ENCODE peak calls at places on chromosome 19, in seven cellular contexts. One of them, this sample, is unnamed.
A peak's percentile ranks its signal among the peaks of the same experiment; 100 is the strongest.

GRCh38 chr19:10862561-10863106 is 8.7 kb upstream of the CARM1 start:
- DNase-seq in AG04450: no peak
- DNase-seq in fibroblast of lung: no peak
- DNase-seq in psoas muscle: no peak
- DNase-seq in OCI-LY7: no peak
- DNase-seq in uterus: no peak
- DNase-seq in Panc1: no peak
- DNase-seq in this sample: no peak

GRCh38 chr19:37997911-37998344 is 90.9 kb downstream of the SIPA1L3 start:
- DNase-seq in OCI-LY7: no peak
- DNase-seq in uterus: no peak
- DNase-seq in AG04450: peak; percentile 72
- DNase-seq in Panc1: peak; percentile 90
- DNase-seq in fibroblast of lung: peak; percentile 98
- DNase-seq in psoas muscle: peak; percentile 25
- DNase-seq in this sample: no peak

GRCh38 chr19:30402790-30403189 is 30.6 kb downstream of the ZNF536 start:
- DNase-seq in uterus: no peak
- DNase-seq in psoas muscle: no peak
- DNase-seq in Panc1: no peak
- DNase-seq in fibroblast of lung: no peak
- DNase-seq in AG04450: no peak
- DNase-seq in OCI-LY7: no peak
- DNase-seq in this sample: no peak

GRCh38 chr19:19644054-19644388 is 564 bp upstream of the GMIP start:
- DNase-seq in OCI-LY7: no peak
- DNase-seq in fibroblast of lung: no peak
- DNase-seq in psoas muscle: no peak
- DNase-seq in uterus: no peak
- DNase-seq in Panc1: no peak
- DNase-seq in AG04450: no peak
- DNase-seq in this sample: no peak

GRCh38 chr19:1027020-1027952 is 878 bp downstream of the CNN2 start:
- DNase-seq in OCI-LY7: peak; percentile 53
- DNase-seq in AG04450: no peak
- DNase-seq in fibroblast of lung: no peak
- DNase-seq in psoas muscle: no peak
- DNase-seq in uterus: no peak
- DNase-seq in Panc1: no peak
- DNase-seq in this sample: no peak

GRCh38 chr19:6577410-6578125 is 13.4 kb downstream of the CD70 start:
- DNase-seq in psoas muscle: no peak
- DNase-seq in Panc1: no peak
- DNase-seq in AG04450: no peak
- DNase-seq in OCI-LY7: peak; percentile 96
- DNase-seq in fibroblast of lung: no peak
- DNase-seq in uterus: no peak
- DNase-seq in this sample: no peak

GRCh38 chr19:45526143-45526542 is 18.9 kb downstream of the VASP start:
- DNase-seq in psoas muscle: peak; percentile 71
- DNase-seq in AG04450: no peak
- DNase-seq in uterus: peak; percentile 58
- DNase-seq in Panc1: no peak
- DNase-seq in OCI-LY7: peak; percentile 28
- DNase-seq in fibroblast of lung: peak; percentile 72
- DNase-seq in this sample: peak; percentile 92

GRCh38 chr19:38035515-38036495 is 128.8 kb downstream of the SIPA1L3 start:
- DNase-seq in OCI-LY7: no peak
- DNase-seq in Panc1: no peak
- DNase-seq in AG04450: no peak
- DNase-seq in uterus: no peak
- DNase-seq in fibroblast of lung: peak; percentile 79
- DNase-seq in psoas muscle: no peak
- DNase-seq in this sample: no peak

GRCh38 chr19:51018745-51019543 is 565 bp downstream of the KLK10 start:
- DNase-seq in Panc1: no peak
- DNase-seq in OCI-LY7: no peak
- DNase-seq in psoas muscle: no peak
- DNase-seq in AG04450: no peak
- DNase-seq in fibroblast of lung: no peak
- DNase-seq in uterus: no peak
- DNase-seq in this sample: no peak

GRCh38 chr19:51103811-51104470 is 4.3 kb downstream of the CTU1 start:
- DNase-seq in fibroblast of lung: no peak
- DNase-seq in uterus: no peak
- DNase-seq in Panc1: no peak
- DNase-seq in OCI-LY7: no peak
- DNase-seq in AG04450: no peak
- DNase-seq in psoas muscle: no peak
- DNase-seq in this sample: no peak

GRCh38 chr19:12692960-12693359 is 3.5 kb downstream of the FBXW9 start:
- DNase-seq in OCI-LY7: no peak
- DNase-seq in fibroblast of lung: no peak
- DNase-seq in Panc1: no peak
- DNase-seq in psoas muscle: no peak
- DNase-seq in uterus: no peak
- DNase-seq in AG04450: no peak
- DNase-seq in this sample: no peak

GRCh38 chr19:17419491-17420266 is at the start of gene MVB12A:
- DNase-seq in uterus: peak; percentile 98
- DNase-seq in OCI-LY7: peak; percentile 99
- DNase-seq in AG04450: peak; percentile 99
- DNase-seq in psoas muscle: peak; percentile 98
- DNase-seq in fibroblast of lung: peak; percentile 99
- DNase-seq in Panc1: peak; percentile 92
- DNase-seq in this sample: peak; percentile 95
- H3K9me3 ChIP-seq in uterus: no peaks in the 10 kb centered on the region
- H3K9me3 ChIP-seq in OCI-LY7: no peaks in the 10 kb centered on the region
- H3K9me3 ChIP-seq in AG04450: no peaks in the 10 kb centered on the region
- H3K9me3 ChIP-seq in psoas muscle: no peaks in the 10 kb centered on the region
- H3K9me3 ChIP-seq in fibroblast of lung: no peaks in the 10 kb centered on the region
- H3K9me3 ChIP-seq in Panc1: no peaks in the 10 kb centered on the region
- H3K9me3 ChIP-seq in this sample: no peaks in the 10 kb centered on the region

GRCh38 chr19:48695743-48696352 is at the start of gene FUT2:
- DNase-seq in fibroblast of lung: no peak
- DNase-seq in AG04450: no peak
- DNase-seq in OCI-LY7: no peak
- DNase-seq in Panc1: no peak
- DNase-seq in psoas muscle: no peak
- DNase-seq in uterus: no peak
- DNase-seq in this sample: peak; percentile 91
- H3K4me3 ChIP-seq in fibroblast of lung: no peak within 1 kb of the TSS
- H3K4me3 ChIP-seq in AG04450: no peak within 1 kb of the TSS
- H3K4me3 ChIP-seq in OCI-LY7: no peak within 1 kb of the TSS
- H3K4me3 ChIP-seq in Panc1: peak within 1 kb of the TSS; percentile 3
- H3K4me3 ChIP-seq in psoas muscle: peak within 1 kb of the TSS; percentile 45
- H3K4me3 ChIP-seq in uterus: no peak within 1 kb of the TSS
- H3K4me3 ChIP-seq in this sample: peak within 1 kb of the TSS; percentile 72

GRCh38 chr19:27974082-27974513 is 1238.9 kb downstream of the UQCRFS1 start:
- DNase-seq in Panc1: no peak
- DNase-seq in fibroblast of lung: peak; percentile 56
- DNase-seq in OCI-LY7: peak; percentile 31
- DNase-seq in uterus: no peak
- DNase-seq in psoas muscle: no peak
- DNase-seq in AG04450: no peak
- DNase-seq in this sample: peak; percentile 41
- TF ChIP-seq CTCF in Panc1: peak; percentile 87
- TF ChIP-seq CTCF in fibroblast of lung: no peak
- TF ChIP-seq CTCF in OCI-LY7: peak; percentile 78
- TF ChIP-seq CTCF in uterus: peak; percentile 50
- TF ChIP-seq CTCF in psoas muscle: peak; percentile 30
- TF ChIP-seq CTCF in AG04450: no peak
- TF ChIP-seq CTCF in this sample: peak; percentile 28

DNA sequence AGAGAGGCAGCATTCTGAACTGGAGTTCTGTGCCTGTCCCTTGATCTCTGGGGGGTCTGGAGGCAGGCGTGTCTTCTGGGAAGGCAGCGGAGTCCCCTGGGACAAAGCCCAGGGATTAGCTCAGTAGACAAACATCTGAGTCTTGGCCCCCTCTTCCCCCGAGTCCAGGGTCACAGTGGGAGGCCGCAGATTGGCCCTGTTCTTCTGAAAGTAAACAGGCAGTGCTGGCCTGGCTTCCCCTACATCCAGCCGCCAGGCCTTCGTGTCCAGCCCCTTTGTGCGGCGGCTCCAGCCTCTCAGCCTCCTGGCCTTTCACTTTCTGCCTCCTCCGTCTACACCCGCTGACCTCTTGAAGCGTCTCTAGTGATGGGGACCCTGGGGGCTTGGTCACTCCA is 989 bp downstream of the NFILZ start:
- DNase-seq in AG04450: no peak
- DNase-seq in OCI-LY7: no peak
- DNase-seq in uterus: no peak
- DNase-seq in psoas muscle: no peak
- DNase-seq in fibroblast of lung: peak; percentile 85
- DNase-seq in Panc1: no peak
- DNase-seq in this sample: no peak
- H3K9me3 ChIP-seq in AG04450: no peaks in the 10 kb centered on the region
- H3K9me3 ChIP-seq in OCI-LY7: no peaks in the 10 kb centered on the region
- H3K9me3 ChIP-seq in uterus: no peaks in the 10 kb centered on the region
- H3K9me3 ChIP-seq in psoas muscle: peaks cover 14% of the 10 kb centered on the region
- H3K9me3 ChIP-seq in fibroblast of lung: no peaks in the 10 kb centered on the region
- H3K9me3 ChIP-seq in Panc1: no peaks in the 10 kb centered on the region
- H3K9me3 ChIP-seq in this sample: peaks cover 6% of the 10 kb centered on the region

GRCh38 chr19:17686592-17687042 is 1.5 kb downstream of the UNC13A start:
- DNase-seq in AG04450: no peak
- DNase-seq in OCI-LY7: no peak
- DNase-seq in uterus: no peak
- DNase-seq in psoas muscle: peak; percentile 40
- DNase-seq in Panc1: no peak
- DNase-seq in fibroblast of lung: peak; percentile 10
- DNase-seq in this sample: no peak
- H3K4me3 ChIP-seq in AG04450: no peak overlapping the region
- H3K4me3 ChIP-seq in OCI-LY7: no peak overlapping the region
- H3K4me3 ChIP-seq in uterus: no peak overlapping the region
- H3K4me3 ChIP-seq in psoas muscle: peak overlapping the region; percentile 32
- H3K4me3 ChIP-seq in Panc1: no peak overlapping the region
- H3K4me3 ChIP-seq in fibroblast of lung: no peak overlapping the region
- H3K4me3 ChIP-seq in this sample: no peak overlapping the region

GRCh38 chr19:16831531-16831930 is 2.3 kb downstream of the SIN3B start:
- DNase-seq in fibroblast of lung: no peak
- DNase-seq in OCI-LY7: no peak
- DNase-seq in psoas muscle: no peak
- DNase-seq in AG04450: no peak
- DNase-seq in uterus: no peak
- DNase-seq in Panc1: no peak
- DNase-seq in this sample: no peak

GRCh38 chr19:16834747-16835146 is 5.5 kb downstream of the SIN3B start:
- DNase-seq in uterus: no peak
- DNase-seq in psoas muscle: no peak
- DNase-seq in OCI-LY7: no peak
- DNase-seq in AG04450: no peak
- DNase-seq in Panc1: no peak
- DNase-seq in fibroblast of lung: no peak
- DNase-seq in this sample: no peak

GRCh38 chr19:16841391-16841926 is 12.3 kb downstream of the SIN3B start:
- DNase-seq in AG04450: no peak
- DNase-seq in uterus: no peak
- DNase-seq in psoas muscle: no peak
- DNase-seq in fibroblast of lung: no peak
- DNase-seq in Panc1: no peak
- DNase-seq in OCI-LY7: no peak
- DNase-seq in this sample: no peak

GRCh38 chr19:16836906-16837362 is 7.7 kb downstream of the SIN3B start:
- DNase-seq in AG04450: no peak
- DNase-seq in psoas muscle: no peak
- DNase-seq in OCI-LY7: no peak
- DNase-seq in Panc1: no peak
- DNase-seq in fibroblast of lung: no peak
- DNase-seq in uterus: no peak
- DNase-seq in this sample: no peak

GRCh38 chr19:16836115-16836905 is 7.1 kb downstream of the SIN3B start:
- DNase-seq in uterus: peak; percentile 35
- DNase-seq in AG04450: no peak
- DNase-seq in Panc1: no peak
- DNase-seq in OCI-LY7: peak; percentile 45
- DNase-seq in fibroblast of lung: peak; percentile 32
- DNase-seq in psoas muscle: no peak
- DNase-seq in this sample: no peak
- TF ChIP-seq CTCF in uterus: no peak
- TF ChIP-seq CTCF in AG04450: peak; percentile 29
- TF ChIP-seq CTCF in Panc1: no peak
- TF ChIP-seq CTCF in OCI-LY7: peak; percentile 32
- TF ChIP-seq CTCF in fibroblast of lung: peak; percentile 30
- TF ChIP-seq CTCF in psoas muscle: no peak
- TF ChIP-seq CTCF in this sample: no peak

GRCh38 chr19:28667348-28667977 is 545.5 kb downstream of the UQCRFS1 start:
- DNase-seq in uterus: no peak
- DNase-seq in AG04450: no peak
- DNase-seq in Panc1: no peak
- DNase-seq in OCI-LY7: no peak
- DNase-seq in fibroblast of lung: peak; percentile 0
- DNase-seq in psoas muscle: no peak
- DNase-seq in this sample: no peak

GRCh38 chr19:28669804-28670203 is 543.1 kb downstream of the UQCRFS1 start:
- DNase-seq in uterus: no peak
- DNase-seq in AG04450: no peak
- DNase-seq in psoas muscle: no peak
- DNase-seq in Panc1: no peak
- DNase-seq in fibroblast of lung: no peak
- DNase-seq in OCI-LY7: no peak
- DNase-seq in this sample: no peak

GRCh38 chr19:28670894-28671293 is 542.1 kb downstream of the UQCRFS1 start:
- DNase-seq in uterus: no peak
- DNase-seq in fibroblast of lung: no peak
- DNase-seq in OCI-LY7: no peak
- DNase-seq in Panc1: no peak
- DNase-seq in psoas muscle: no peak
- DNase-seq in AG04450: no peak
- DNase-seq in this sample: no peak

DNA sequence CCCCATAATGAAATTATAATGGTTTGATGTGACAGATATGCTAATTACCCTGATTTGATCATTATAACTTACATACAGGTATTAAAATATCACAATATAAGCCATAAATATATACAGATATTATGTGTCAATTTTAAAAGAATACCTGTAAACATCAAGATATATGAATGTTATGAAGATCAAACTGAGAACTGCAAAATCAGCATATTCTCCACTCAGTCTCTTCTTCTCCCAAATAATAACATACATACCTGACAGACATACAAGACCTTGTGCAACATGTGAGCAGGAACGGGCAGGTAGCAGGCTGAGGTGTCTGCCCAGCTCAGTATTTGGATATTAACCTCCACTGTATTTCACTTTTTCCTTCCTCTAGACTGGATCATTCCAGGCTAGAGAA is 547.2 kb downstream of the UQCRFS1 start:
- DNase-seq in AG04450: no peak
- DNase-seq in OCI-LY7: no peak
- DNase-seq in fibroblast of lung: no peak
- DNase-seq in psoas muscle: no peak
- DNase-seq in Panc1: no peak
- DNase-seq in uterus: no peak
- DNase-seq in this sample: no peak
- H3K9me3 ChIP-seq in AG04450: peaks cover 4% of the 10 kb centered on the region
- H3K9me3 ChIP-seq in OCI-LY7: no peaks in the 10 kb centered on the region
- H3K9me3 ChIP-seq in fibroblast of lung: no peaks in the 10 kb centered on the region
- H3K9me3 ChIP-seq in psoas muscle: peaks cover 6% of the 10 kb centered on the region
- H3K9me3 ChIP-seq in Panc1: peaks cover 12% of the 10 kb centered on the region
- H3K9me3 ChIP-seq in uterus: no peaks in the 10 kb centered on the region
- H3K9me3 ChIP-seq in this sample: peaks cover 14% of the 10 kb centered on the region

GRCh38 chr19:41323430-41324125 is 13.6 kb downstream of the CCDC97 start:
- DNase-seq in AG04450: peak; percentile 93
- DNase-seq in Panc1: no peak
- DNase-seq in fibroblast of lung: peak; percentile 98
- DNase-seq in psoas muscle: peak; percentile 81
- DNase-seq in uterus: peak; percentile 86
- DNase-seq in OCI-LY7: no peak
- DNase-seq in this sample: no peak
- H3K4me3 ChIP-seq in AG04450: peak overlapping the region; percentile 42
- H3K4me3 ChIP-seq in Panc1: no peak overlapping the region
- H3K4me3 ChIP-seq in fibroblast of lung: no peak overlapping the region
- H3K4me3 ChIP-seq in psoas muscle: no peak overlapping the region
- H3K4me3 ChIP-seq in uterus: no peak overlapping the region
- H3K4me3 ChIP-seq in OCI-LY7: no peak overlapping the region
- H3K4me3 ChIP-seq in this sample: no peak overlapping the region

GRCh38 chr19:18173572-18174294 is at the start of gene IFI30:
- DNase-seq in OCI-LY7: peak; percentile 90
- DNase-seq in fibroblast of lung: no peak
- DNase-seq in uterus: peak; percentile 76
- DNase-seq in psoas muscle: peak; percentile 75
- DNase-seq in AG04450: no peak
- DNase-seq in Panc1: no peak
- DNase-seq in this sample: peak; percentile 64
- TF ChIP-seq CTCF in OCI-LY7: no peak
- TF ChIP-seq CTCF in fibroblast of lung: no peak
- TF ChIP-seq CTCF in uterus: no peak
- TF ChIP-seq CTCF in psoas muscle: no peak
- TF ChIP-seq CTCF in AG04450: no peak
- TF ChIP-seq CTCF in Panc1: no peak
- TF ChIP-seq CTCF in this sample: no peak